ENCODE peak calls at places on chromosome 6, in nine cellular contexts. X is T47D; V is HFFc6; Q is progenitor cell of endocrine pancreas; Z is glutamatergic neuron; M is stimulated activated CD8-positive, alpha-beta memory T cell treated with anti-CD3 and anti-CD28 coated beads, Interleukin-15, amount 100 ng/mL, for 24 hours; R is choroid plexus epithelial cell; L is DMS153; D is nephron progenitor cell. C is an unnamed sample.

GRCh38 chr6:113513086-113513485 is 344.1 kb upstream of the MARCKS start:
- DNase-seq in V (no peak), Z (no peak), X (no peak), M (no peak), Q (no peak), D (no peak), R (no peak), L (no peak), C (no peak)

GRCh38 chr6:16333580-16333979 is 95.2 kb downstream of the GMPR start:
- DNase-seq in R (peak; percentile 50), V (peak; percentile 51), X (peak; percentile 61), Q (no peak), D (no peak), Z (no peak), M (no peak), L (no peak), C (no peak)

GRCh38 chr6:53179961-53180651 is 31.5 kb upstream of the GCM1 start:
- DNase-seq in D (no peak), X (peak; percentile 80), M (no peak), R (peak; percentile 94), L (peak; percentile 93), V (no peak), Z (no peak), Q (no peak), C (no peak)

GRCh38 chr6:84825461-84825860 is 61.1 kb upstream of the TBX18 start:
- DNase-seq in Z (no peak), Q (no peak), M (no peak), L (no peak), V (no peak), X (no peak), D (no peak), R (peak; percentile 89), C (no peak)

GRCh38 chr6:16286151-16286522 is 47.8 kb downstream of the GMPR start:
- DNase-seq in V (no peak), D (peak; percentile 84), Q (peak; percentile 61), R (peak; percentile 55), M (no peak), Z (peak; percentile 83), L (no peak), X (peak; percentile 62), C (peak; percentile 79)

GRCh38 chr6:44247338-44248302 is 719 bp downstream of the HSP90AB1 start:
- DNase-seq in R (peak; percentile 57), V (peak; percentile 58), Q (peak; percentile 39), D (peak; percentile 64), X (peak; percentile 74), Z (peak; percentile 82), M (peak; percentile 79), L (no peak), C (no peak)

GRCh38 chr6:26743157-26743821 is 83.7 kb upstream of the ZNF322 start:
- DNase-seq in V (peak; percentile 89), Q (peak; percentile 29), Z (peak; percentile 52), M (no peak), D (peak; percentile 55), X (peak; percentile 13), L (no peak), R (peak; percentile 44), C (no peak)

GRCh38 chr6:25318589-25318988 is 39.4 kb downstream of the CARMIL1 start:
- DNase-seq in R (no peak), Q (no peak), X (no peak), V (no peak), M (no peak), D (no peak), L (no peak), Z (peak; percentile 23), C (no peak)

GRCh38 chr6:41045664-41046063 is 3.4 kb downstream of the TSPO2 start:
- DNase-seq in V (no peak), Z (no peak), X (no peak), M (no peak), Q (no peak), L (no peak), D (no peak), R (no peak), C (no peak)

GRCh38 chr6:26576929-26577719 is 19.6 kb upstream of the ABT1 start:
- DNase-seq in X (peak; percentile 34), V (peak; percentile 86), M (no peak), Z (peak; percentile 50), L (no peak), R (peak; percentile 86), Q (no peak), D (peak; percentile 59), C (no peak)

GRCh38 chr6:112298816-112299281 is 44.5 kb upstream of the LAMA4 start:
- DNase-seq in L (no peak), M (no peak), Z (no peak), D (no peak), V (peak; percentile 86), Q (no peak), X (no peak), R (peak; percentile 89), C (no peak)

GRCh38 chr6:36487698-36488097 is 44.9 kb downstream of the KCTD20 start:
- DNase-seq in Q (no peak), D (no peak), L (no peak), M (no peak), Z (no peak), X (no peak), V (peak; percentile 7), R (no peak), C (no peak)

GRCh38 chr6:54860739-54861138 is 14.2 kb downstream of the FAM83B start:
- DNase-seq in V (no peak), X (no peak), D (no peak), L (no peak), Z (no peak), M (no peak), Q (no peak), R (peak; percentile 89), C (no peak)

GRCh38 chr6:55886185-55886836 is 10.9 kb upstream of the BMP5 start:
- DNase-seq in Q (no peak), V (peak; percentile 13), R (peak; percentile 57), L (no peak), D (no peak), Z (no peak), X (peak; percentile 33), M (no peak), C (no peak)

GRCh38 chr6:6588064-6588923 is at the start of gene LY86:
- DNase-seq in X (no peak), M (no peak), V (no peak), D (no peak), Q (no peak), R (no peak), L (no peak), Z (no peak), C (no peak)

GRCh38 chr6:155448823-155449789 is 6.5 kb downstream of the NOX3 start:
- DNase-seq in Z (no peak), M (no peak), L (peak; percentile 24), R (no peak), X (no peak), Q (no peak), D (peak; percentile 6), V (no peak), C (no peak)

GRCh38 chr6:30071081-30071818 is 4.3 kb downstream of the PPP1R11 start:
- DNase-seq in X (no peak), M (no peak), D (peak; percentile 74), V (no peak), R (peak; percentile 54), L (no peak), Q (no peak), Z (peak; percentile 66), C (no peak)

C was measured in iPS DF 6.9.